ENCODE peak calls at places on chromosomes 16 and 17, in seven cellular contexts. One of them, this sample, is unnamed.
A peak's percentile ranks its signal among the peaks of the same experiment; 100 is the strongest.

GRCh38 chr16:57690782-57691471 is 3.7 kb upstream of the DRC7 start:
- DNase-seq in neuronal stem cell: no peak
- DNase-seq in H9: no peak
- DNase-seq in IMR-90: peak; percentile 7
- DNase-seq in mesenchymal stem cell: no peak
- DNase-seq in mesendoderm: no peak
- DNase-seq in trophoblast cell: no peak
- DNase-seq in this sample: no peak

GRCh38 chr17:28716740-28717577 is 709 bp downstream of the RAB34 start:
- DNase-seq in neuronal stem cell: peak; percentile 51
- DNase-seq in H9: peak; percentile 55
- DNase-seq in IMR-90: peak; percentile 19
- DNase-seq in mesenchymal stem cell: peak; percentile 62
- DNase-seq in mesendoderm: peak; percentile 57
- DNase-seq in trophoblast cell: peak; percentile 56
- DNase-seq in this sample: no peak

GRCh38 chr16:68707341-68708152 is 29.5 kb upstream of the CDH1 start:
- DNase-seq in neuronal stem cell: peak; percentile 31
- DNase-seq in H9: peak; percentile 91
- DNase-seq in IMR-90: no peak
- DNase-seq in mesenchymal stem cell: peak; percentile 61
- DNase-seq in mesendoderm: peak; percentile 92
- DNase-seq in trophoblast cell: no peak
- DNase-seq in this sample: peak; percentile 66

GRCh38 chr16:27529962-27530361 is 19.8 kb downstream of the GTF3C1 start:
- DNase-seq in neuronal stem cell: no peak
- DNase-seq in H9: no peak
- DNase-seq in IMR-90: peak; percentile 82
- DNase-seq in mesenchymal stem cell: peak; percentile 57
- DNase-seq in mesendoderm: no peak
- DNase-seq in trophoblast cell: no peak
- DNase-seq in this sample: no peak

GRCh38 chr16:27859020-27859419 is 204.5 kb downstream of the GSG1L start:
- DNase-seq in neuronal stem cell: no peak
- DNase-seq in H9: peak; percentile 70
- DNase-seq in IMR-90: no peak
- DNase-seq in mesenchymal stem cell: no peak
- DNase-seq in mesendoderm: peak; percentile 62
- DNase-seq in trophoblast cell: no peak
- DNase-seq in this sample: no peak

GRCh38 chr17:358491-359133 is 6.0 kb upstream of the RPH3AL start:
- DNase-seq in neuronal stem cell: no peak
- DNase-seq in H9: peak; percentile 45
- DNase-seq in IMR-90: no peak
- DNase-seq in mesenchymal stem cell: no peak
- DNase-seq in mesendoderm: no peak
- DNase-seq in trophoblast cell: no peak
- DNase-seq in this sample: no peak

GRCh38 chr16:14088155-14088753 is 17.1 kb downstream of the MRTFB start:
- DNase-seq in neuronal stem cell: no peak
- DNase-seq in H9: no peak
- DNase-seq in IMR-90: no peak
- DNase-seq in mesenchymal stem cell: peak; percentile 52
- DNase-seq in mesendoderm: no peak
- DNase-seq in trophoblast cell: peak; percentile 58
- DNase-seq in this sample: no peak

GRCh38 chr17:42097691-42098661 is at the start of gene ZNF385C:
- DNase-seq in neuronal stem cell: no peak
- DNase-seq in H9: peak; percentile 74
- DNase-seq in IMR-90: no peak
- DNase-seq in mesenchymal stem cell: no peak
- DNase-seq in mesendoderm: no peak
- DNase-seq in trophoblast cell: peak; percentile 40
- DNase-seq in this sample: peak; percentile 73

GRCh38 chr17:45770632-45771472 is 13.3 kb upstream of the CRHR1 start:
- DNase-seq in neuronal stem cell: peak; percentile 73
- DNase-seq in H9: peak; percentile 76
- DNase-seq in IMR-90: no peak
- DNase-seq in mesenchymal stem cell: no peak
- DNase-seq in mesendoderm: peak; percentile 71
- DNase-seq in trophoblast cell: no peak
- DNase-seq in this sample: no peak

GRCh38 chr17:82956726-82957468 is 117.1 kb upstream of the ZNF750 start:
- DNase-seq in neuronal stem cell: no peak
- DNase-seq in H9: peak; percentile 26
- DNase-seq in IMR-90: no peak
- DNase-seq in mesenchymal stem cell: no peak
- DNase-seq in mesendoderm: no peak
- DNase-seq in trophoblast cell: no peak
- DNase-seq in this sample: no peak

GRCh38 chr16:50386139-50386538 is 17.4 kb upstream of the BRD7 start:
- DNase-seq in neuronal stem cell: no peak
- DNase-seq in H9: no peak
- DNase-seq in IMR-90: no peak
- DNase-seq in mesenchymal stem cell: no peak
- DNase-seq in mesendoderm: peak; percentile 55
- DNase-seq in trophoblast cell: peak; percentile 5
- DNase-seq in this sample: no peak

GRCh38 chr17:42891539-42892152 is 9.0 kb upstream of the G6PC1 start:
- DNase-seq in neuronal stem cell: no peak
- DNase-seq in H9: peak; percentile 69
- DNase-seq in IMR-90: peak; percentile 33
- DNase-seq in mesenchymal stem cell: peak; percentile 60
- DNase-seq in mesendoderm: peak; percentile 28
- DNase-seq in trophoblast cell: no peak
- DNase-seq in this sample: peak; percentile 56

GRCh38 chr17:77770331-77771105 is 188.0 kb upstream of the TNRC6C start:
- DNase-seq in neuronal stem cell: no peak
- DNase-seq in H9: no peak
- DNase-seq in IMR-90: peak; percentile 79
- DNase-seq in mesenchymal stem cell: peak; percentile 58
- DNase-seq in mesendoderm: peak; percentile 90
- DNase-seq in trophoblast cell: no peak
- DNase-seq in this sample: no peak

GRCh38 chr17:35104844-35105450 is 14.7 kb downstream of the RAD51D start:
- DNase-seq in neuronal stem cell: no peak
- DNase-seq in H9: no peak
- DNase-seq in IMR-90: no peak
- DNase-seq in mesenchymal stem cell: no peak
- DNase-seq in mesendoderm: no peak
- DNase-seq in trophoblast cell: no peak
- DNase-seq in this sample: no peak

GRCh38 chr17:73833779-73834613 is 189.8 kb upstream of the SDK2 start:
- DNase-seq in neuronal stem cell: no peak
- DNase-seq in H9: no peak
- DNase-seq in IMR-90: no peak
- DNase-seq in mesenchymal stem cell: no peak
- DNase-seq in mesendoderm: peak; percentile 63
- DNase-seq in trophoblast cell: no peak
- DNase-seq in this sample: no peak

GRCh38 chr16:70770968-70771552 is 29.9 kb downstream of the VAC14 start:
- DNase-seq in neuronal stem cell: peak; percentile 61
- DNase-seq in H9: peak; percentile 70
- DNase-seq in IMR-90: peak; percentile 54
- DNase-seq in mesenchymal stem cell: peak; percentile 63
- DNase-seq in mesendoderm: peak; percentile 67
- DNase-seq in trophoblast cell: peak; percentile 81
- DNase-seq in this sample: no peak

GRCh38 chr17:59105852-59106462 is 723 bp downstream of the TRIM37 start:
- DNase-seq in neuronal stem cell: no peak
- DNase-seq in H9: no peak
- DNase-seq in IMR-90: peak; percentile 41
- DNase-seq in mesenchymal stem cell: peak; percentile 52
- DNase-seq in mesendoderm: peak; percentile 51
- DNase-seq in trophoblast cell: peak; percentile 52
- DNase-seq in this sample: no peak

GRCh38 chr17:32503251-32504165 is 16.7 kb downstream of the CDK5R1 start:
- DNase-seq in neuronal stem cell: no peak
- DNase-seq in H9: no peak
- DNase-seq in IMR-90: no peak
- DNase-seq in mesenchymal stem cell: peak; percentile 68
- DNase-seq in mesendoderm: no peak
- DNase-seq in trophoblast cell: no peak
- DNase-seq in this sample: no peak

GRCh38 chr17:13562271-13562800 is 39.4 kb downstream of the HS3ST3A1 start:
- DNase-seq in neuronal stem cell: no peak
- DNase-seq in H9: no peak
- DNase-seq in IMR-90: peak; percentile 97
- DNase-seq in mesenchymal stem cell: peak; percentile 91
- DNase-seq in mesendoderm: no peak
- DNase-seq in trophoblast cell: peak; percentile 61
- DNase-seq in this sample: no peak

GRCh38 chr16:85490971-85491771 is 122.0 kb upstream of the GSE1 start:
- DNase-seq in neuronal stem cell: no peak
- DNase-seq in H9: peak; percentile 60
- DNase-seq in IMR-90: no peak
- DNase-seq in mesenchymal stem cell: no peak
- DNase-seq in mesendoderm: peak; percentile 56
- DNase-seq in trophoblast cell: peak; percentile 50
- DNase-seq in this sample: no peak

GRCh38 chr17:65627892-65628622 is 66.6 kb upstream of the AXIN2 start:
- DNase-seq in neuronal stem cell: no peak
- DNase-seq in H9: no peak
- DNase-seq in IMR-90: peak; percentile 92
- DNase-seq in mesenchymal stem cell: peak; percentile 87
- DNase-seq in mesendoderm: no peak
- DNase-seq in trophoblast cell: peak; percentile 48
- DNase-seq in this sample: no peak

GRCh38 chr16:55248494-55248893 is 75.5 kb upstream of the IRX6 start:
- DNase-seq in neuronal stem cell: no peak
- DNase-seq in H9: no peak
- DNase-seq in IMR-90: no peak
- DNase-seq in mesenchymal stem cell: no peak
- DNase-seq in mesendoderm: peak; percentile 5
- DNase-seq in trophoblast cell: no peak
- DNase-seq in this sample: no peak

GRCh38 chr16:55250641-55251550 is 73.1 kb upstream of the IRX6 start:
- DNase-seq in neuronal stem cell: no peak
- DNase-seq in H9: no peak
- DNase-seq in IMR-90: no peak
- DNase-seq in mesenchymal stem cell: no peak
- DNase-seq in mesendoderm: no peak
- DNase-seq in trophoblast cell: no peak
- DNase-seq in this sample: no peak

GRCh38 chr16:55249361-55249760 is 74.6 kb upstream of the IRX6 start:
- DNase-seq in neuronal stem cell: no peak
- DNase-seq in H9: no peak
- DNase-seq in IMR-90: no peak
- DNase-seq in mesenchymal stem cell: no peak
- DNase-seq in mesendoderm: no peak
- DNase-seq in trophoblast cell: no peak
- DNase-seq in this sample: no peak

GRCh38 chr16:55249936-55250335 is 74.1 kb upstream of the IRX6 start:
- DNase-seq in neuronal stem cell: no peak
- DNase-seq in H9: no peak
- DNase-seq in IMR-90: no peak
- DNase-seq in mesenchymal stem cell: no peak
- DNase-seq in mesendoderm: no peak
- DNase-seq in trophoblast cell: no peak
- DNase-seq in this sample: no peak

DNA sequence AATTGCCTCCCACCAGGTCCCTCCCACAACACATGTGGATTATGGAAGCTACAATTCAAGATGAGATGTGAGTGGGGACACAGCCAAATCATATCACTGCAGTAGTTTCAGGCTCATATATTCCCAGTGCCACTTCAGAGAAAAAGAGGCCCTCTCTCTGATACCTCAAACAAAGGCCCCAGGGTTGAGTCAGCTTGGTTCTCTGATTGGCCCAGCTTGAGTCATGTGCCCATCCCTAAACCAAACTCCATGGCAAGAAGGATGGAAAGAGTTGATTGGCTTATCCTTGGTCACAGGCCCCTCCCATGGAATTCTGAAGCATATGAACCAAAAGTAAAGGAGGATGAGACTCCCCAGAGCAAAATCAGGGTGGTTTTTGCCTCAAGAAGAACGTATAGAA is 75.9 kb upstream of the IRX6 start:
- DNase-seq in neuronal stem cell: no peak
- DNase-seq in H9: no peak
- DNase-seq in IMR-90: no peak
- DNase-seq in mesenchymal stem cell: no peak
- DNase-seq in mesendoderm: peak; percentile 13
- DNase-seq in trophoblast cell: no peak
- DNase-seq in this sample: no peak
- H4K8ac ChIP-seq in neuronal stem cell: no peak overlapping the region
- H4K8ac ChIP-seq in H9: no peak overlapping the region
- H4K8ac ChIP-seq in IMR-90: no peak overlapping the region
- H4K8ac ChIP-seq in mesenchymal stem cell: no peak overlapping the region
- H4K8ac ChIP-seq in mesendoderm: no peak overlapping the region
- H4K8ac ChIP-seq in trophoblast cell: no peak overlapping the region
- H4K8ac ChIP-seq in this sample: no peak overlapping the region

GRCh38 chr16:31298340-31298739 is 38.6 kb downstream of the ITGAM start:
- DNase-seq in neuronal stem cell: no peak
- DNase-seq in H9: no peak
- DNase-seq in IMR-90: no peak
- DNase-seq in mesenchymal stem cell: no peak
- DNase-seq in mesendoderm: no peak
- DNase-seq in trophoblast cell: no peak
- DNase-seq in this sample: no peak

GRCh38 chr16:31297496-31297895 is 37.7 kb downstream of the ITGAM start:
- DNase-seq in neuronal stem cell: no peak
- DNase-seq in H9: no peak
- DNase-seq in IMR-90: no peak
- DNase-seq in mesenchymal stem cell: no peak
- DNase-seq in mesendoderm: no peak
- DNase-seq in trophoblast cell: no peak
- DNase-seq in this sample: no peak

GRCh38 chr16:31301708-31302400 is 42.1 kb downstream of the ITGAM start:
- DNase-seq in neuronal stem cell: no peak
- DNase-seq in H9: no peak
- DNase-seq in IMR-90: no peak
- DNase-seq in mesenchymal stem cell: no peak
- DNase-seq in mesendoderm: no peak
- DNase-seq in trophoblast cell: peak; percentile 21
- DNase-seq in this sample: no peak

GRCh38 chr16:31295206-31295605 is 35.4 kb downstream of the ITGAM start:
- DNase-seq in neuronal stem cell: no peak
- DNase-seq in H9: no peak
- DNase-seq in IMR-90: no peak
- DNase-seq in mesenchymal stem cell: no peak
- DNase-seq in mesendoderm: no peak
- DNase-seq in trophoblast cell: no peak
- DNase-seq in this sample: no peak

GRCh38 chr16:31298958-31299357 is 39.2 kb downstream of the ITGAM start:
- DNase-seq in neuronal stem cell: no peak
- DNase-seq in H9: no peak
- DNase-seq in IMR-90: no peak
- DNase-seq in mesenchymal stem cell: no peak
- DNase-seq in mesendoderm: no peak
- DNase-seq in trophoblast cell: no peak
- DNase-seq in this sample: no peak
- H3K23ac ChIP-seq in neuronal stem cell: no peak overlapping the region
- H3K23ac ChIP-seq in H9: no peak overlapping the region
- H3K23ac ChIP-seq in IMR-90: no peak overlapping the region
- H3K23ac ChIP-seq in mesenchymal stem cell: no peak overlapping the region
- H3K23ac ChIP-seq in mesendoderm: no peak overlapping the region
- H3K23ac ChIP-seq in trophoblast cell: no peak overlapping the region
- H3K23ac ChIP-seq in this sample: no peak overlapping the region

GRCh38 chr16:74015953-74016352 is 280.7 kb upstream of the PSMD7 start:
- DNase-seq in neuronal stem cell: no peak
- DNase-seq in H9: no peak
- DNase-seq in IMR-90: no peak
- DNase-seq in mesenchymal stem cell: no peak
- DNase-seq in mesendoderm: no peak
- DNase-seq in trophoblast cell: no peak
- DNase-seq in this sample: no peak
- H4K8ac ChIP-seq in neuronal stem cell: no peak overlapping the region
- H4K8ac ChIP-seq in H9: no peak overlapping the region
- H4K8ac ChIP-seq in IMR-90: no peak overlapping the region
- H4K8ac ChIP-seq in mesenchymal stem cell: no peak overlapping the region
- H4K8ac ChIP-seq in mesendoderm: no peak overlapping the region
- H4K8ac ChIP-seq in trophoblast cell: no peak overlapping the region
- H4K8ac ChIP-seq in this sample: no peak overlapping the region

GRCh38 chr16:264440-264951 is 11.2 kb downstream of the RGS11 start:
- DNase-seq in neuronal stem cell: no peak
- DNase-seq in H9: no peak
- DNase-seq in IMR-90: no peak
- DNase-seq in mesenchymal stem cell: no peak
- DNase-seq in mesendoderm: no peak
- DNase-seq in trophoblast cell: no peak
- DNase-seq in this sample: no peak
- H3K23ac ChIP-seq in neuronal stem cell: no peak overlapping the region
- H3K23ac ChIP-seq in H9: no peak overlapping the region
- H3K23ac ChIP-seq in IMR-90: no peak overlapping the region
- H3K23ac ChIP-seq in mesenchymal stem cell: no peak overlapping the region
- H3K23ac ChIP-seq in mesendoderm: no peak overlapping the region
- H3K23ac ChIP-seq in trophoblast cell: no peak overlapping the region
- H3K23ac ChIP-seq in this sample: no peak overlapping the region